ENCODE peak calls at places on chromosome 21, in ten cellular contexts. C is anterior cingulate cortex; Z is lower leg skin; I is brain microvascular endothelial cell; Q is BE2C; A is naive thymus-derived CD8-positive, alpha-beta T cell; P is activated naive CD4-positive, alpha-beta T cell; W is KG1; T is NCI-H1694; O is activated CD4-positive, alpha-beta T cell treated with anti-CD3 and anti-CD28 coated beads for 24 hours. Y is an unnamed sample.

GRCh38 chr21:36532769-36533467 is 53.0 kb upstream of the CLDN14 start:
- DNase-seq in C (no peak), Z (peak), I (no peak), Q (no peak), A (no peak), P (no peak), W (no peak), T (no peak), O (no peak), Y (no peak)

GRCh38 chr21:44526096-44526997 is 13.6 kb downstream of the KRTAP10-1 start:
- DNase-seq in C (no peak), Z (peak), I (no peak), Q (no peak), A (no peak), P (no peak), W (no peak), T (no peak), O (no peak), Y (no peak)

GRCh38 chr21:45072963-45073300 is 1.4 kb upstream of the ADARB1 start:
- DNase-seq in C (no peak), Z (no peak), I (no peak), Q (no peak), A (no peak), P (no peak), W (no peak), T (no peak), O (no peak), Y (no peak)

GRCh38 chr21:31929548-31929947 is 56.7 kb downstream of the HUNK start:
- DNase-seq in C (no peak), Z (no peak), I (no peak), Q (no peak), A (no peak), P (no peak), W (no peak), T (no peak), O (no peak), Y (no peak)

GRCh38 chr21:36917487-36918158 is 48.8 kb downstream of the HLCS start:
- DNase-seq in C (no peak), Z (peak), I (peak), Q (no peak), A (no peak), P (no peak), W (no peak), T (no peak), O (no peak), Y (peak)

GRCh38 chr21:44454747-44455523 is at the start of gene LRRC3:
- DNase-seq in C (no peak), Z (peak), I (peak), Q (peak), A (peak), P (peak), W (no peak), T (peak), O (peak), Y (peak)

GRCh38 chr21:43806017-43806710 is 16.8 kb downstream of the RRP1 start:
- DNase-seq in C (no peak), Z (no peak), I (no peak), Q (no peak), A (no peak), P (no peak), W (no peak), T (no peak), O (no peak), Y (no peak)

GRCh38 chr21:31845151-31845550 is 27.7 kb upstream of the HUNK start:
- DNase-seq in C (no peak), Z (peak), I (no peak), Q (no peak), A (no peak), P (no peak), W (no peak), T (no peak), O (no peak), Y (no peak)

GRCh38 chr21:38376693-38377092 is 119.9 kb downstream of the KCNJ15 start:
- DNase-seq in C (no peak), Z (no peak), I (no peak), Q (no peak), A (no peak), P (no peak), W (no peak), T (no peak), O (no peak), Y (peak)

GRCh38 chr21:22961248-22961647 is 1963.0 kb downstream of the NCAM2 start:
- DNase-seq in C (no peak), Z (no peak), I (no peak), Q (no peak), A (no peak), P (no peak), W (no peak), T (peak), O (no peak), Y (no peak)

GRCh38 chr21:42677339-42678117 is 24.1 kb downstream of the PDE9A start:
- DNase-seq in C (no peak), Z (no peak), I (peak), Q (no peak), A (no peak), P (no peak), W (peak), T (no peak), O (no peak), Y (peak)